ENCODE peak calls at places on chromosomes 4 and X, in ten cellular contexts. X is pancreas; N is HL-60; A is neural crest cell; J is left ventricle myocardium inferior; L is choroid plexus epithelial cell; P is RWPE1; G is mesothelial cell of epicardium; W is suprapubic skin; B is CD4-positive, alpha-beta T cell. S is an unnamed sample.

GRCh38 chr4:13701937-13702446 is 74.5 kb upstream of the BOD1L1 start:
- DNase-seq in X (no peak), N (no peak), A (no peak), J (no peak), L (peak), P (peak), G (no peak), W (no peak), B (no peak), S (no peak)

GRCh38 chr4:8739820-8740665 is 131.6 kb downstream of the HMX1 start:
- DNase-seq in X (no peak), N (no peak), A (no peak), J (no peak), L (no peak), P (no peak), G (no peak), W (no peak), B (no peak), S (no peak)

GRCh38 chr4:20078644-20079043 is 173.1 kb upstream of the SLIT2 start:
- DNase-seq in X (no peak), N (no peak), A (no peak), J (no peak), L (no peak), P (no peak), G (no peak), W (no peak), B (no peak), S (no peak)

GRCh38 chrX:12978205-12979010 is 3.5 kb downstream of the TMSB4X start:
- DNase-seq in X (no peak), N (no peak), A (peak), J (peak), L (peak), P (no peak), G (no peak), W (no peak), B (peak), S (no peak)

GRCh38 chrX:33434256-33435092 is 223.1 kb upstream of the DMD start:
- DNase-seq in X (no peak), N (no peak), A (peak), J (peak), L (peak), P (peak), G (peak), W (no peak), B (peak), S (no peak)

GRCh38 chrX:97215166-97215565 is 331.5 kb downstream of the RPA4 start:
- DNase-seq in X (no peak), N (no peak), A (no peak), J (no peak), L (no peak), P (no peak), G (no peak), W (no peak), B (no peak), S (no peak)

GRCh38 chr4:110249687-110250387 is 51.4 kb upstream of the ELOVL6 start:
- DNase-seq in X (no peak), N (no peak), A (no peak), J (no peak), L (no peak), P (no peak), G (no peak), W (no peak), B (no peak), S (no peak)

GRCh38 chr4:57102050-57102564 is 8.1 kb downstream of the IGFBP7 start:
- DNase-seq in X (no peak), N (no peak), A (no peak), J (peak), L (peak), P (peak), G (peak), W (no peak), B (no peak), S (no peak)

GRCh38 chrX:132592880-132593279 is 104.0 kb upstream of the MBNL3 start:
- DNase-seq in X (no peak), N (no peak), A (peak), J (no peak), L (peak), P (no peak), G (no peak), W (no peak), B (no peak), S (no peak)

GRCh38 chrX:50097121-50097520 is 103.7 kb downstream of the AKAP4 start:
- DNase-seq in X (no peak), N (no peak), A (no peak), J (no peak), L (no peak), P (no peak), G (no peak), W (no peak), B (no peak), S (no peak)

GRCh38 chrX:34884693-34885277 is 57.8 kb upstream of the FAM47B start:
- DNase-seq in X (no peak), N (peak), A (no peak), J (no peak), L (peak), P (peak), G (no peak), W (no peak), B (no peak), S (no peak)

GRCh38 chr4:20126906-20127305 is 124.8 kb upstream of the SLIT2 start:
- DNase-seq in X (no peak), N (no peak), A (no peak), J (no peak), L (peak), P (no peak), G (no peak), W (no peak), B (no peak), S (no peak)

GRCh38 chr4:53914313-53915016 is 149.9 kb downstream of the CHIC2 start:
- DNase-seq in X (no peak), N (peak), A (no peak), J (no peak), L (peak), P (peak), G (no peak), W (no peak), B (no peak), S (no peak)

GRCh38 chrX:66019310-66019652 is 20.6 kb downstream of the VSIG4 start:
- DNase-seq in X (no peak), N (no peak), A (no peak), J (no peak), L (no peak), P (no peak), G (no peak), W (no peak), B (no peak), S (no peak)

GRCh38 chrX:36849407-36849806 is 158.8 kb upstream of the FAM47C start:
- DNase-seq in X (no peak), N (no peak), A (no peak), J (no peak), L (no peak), P (no peak), G (no peak), W (no peak), B (no peak), S (no peak)

GRCh38 chrX:121836000-121836399 is 788.6 kb downstream of the GLUD2 start:
- DNase-seq in X (no peak), N (no peak), A (no peak), J (no peak), L (no peak), P (no peak), G (no peak), W (no peak), B (no peak), S (no peak)

GRCh38 chr4:152357206-152357605 is 178.7 kb downstream of the FBXW7 start:
- DNase-seq in X (no peak), N (no peak), A (no peak), J (no peak), L (peak), P (no peak), G (no peak), W (no peak), B (no peak), S (no peak)

GRCh38 chr4:73870778-73871177 is 1.6 kb downstream of the CXCL1 start:
- DNase-seq in X (no peak), N (no peak), A (no peak), J (no peak), L (peak), P (no peak), G (no peak), W (no peak), B (no peak), S (no peak)

GRCh38 chr4:37383579-37384229 is 139.2 kb downstream of the NWD2 start:
- DNase-seq in X (no peak), N (no peak), A (peak), J (no peak), L (peak), P (peak), G (no peak), W (no peak), B (no peak), S (no peak)
- TF ChIP-seq CTCF in X (peak), N (peak), A (peak), J (peak), L (peak), P (peak), G (peak), W (no peak), B (peak), S (peak)

GRCh38 chr4:26407466-26407865 is 82.8 kb downstream of the CCKAR start:
- DNase-seq in X (no peak), N (no peak), A (no peak), J (no peak), L (no peak), P (no peak), G (no peak), W (no peak), B (no peak), S (no peak)

GRCh38 chr4:26406346-26406975 is 83.8 kb downstream of the CCKAR start:
- DNase-seq in X (no peak), N (no peak), A (no peak), J (no peak), L (no peak), P (no peak), G (no peak), W (no peak), B (no peak), S (no peak)

GRCh38 chr4:26402458-26402857 is 81.6 kb downstream of the RBPJ start:
- DNase-seq in X (no peak), N (no peak), A (no peak), J (no peak), L (no peak), P (no peak), G (no peak), W (no peak), B (no peak), S (peak)

GRCh38 chr4:26400140-26400539 is 79.3 kb downstream of the RBPJ start:
- DNase-seq in X (no peak), N (no peak), A (no peak), J (no peak), L (no peak), P (no peak), G (no peak), W (no peak), B (no peak), S (no peak)

GRCh38 chr4:26404597-26405323 is 83.9 kb downstream of the RBPJ start:
- DNase-seq in X (no peak), N (no peak), A (no peak), J (no peak), L (no peak), P (no peak), G (no peak), W (no peak), B (no peak), S (no peak)
- TF ChIP-seq CTCF in X (no peak), N (no peak), A (peak), J (peak), L (no peak), P (no peak), G (no peak), W (no peak), B (no peak), S (no peak)

GRCh38 chr4:33162122-33162521 is 2442.0 kb downstream of the PCDH7 start:
- DNase-seq in X (no peak), N (no peak), A (no peak), J (no peak), L (peak), P (no peak), G (no peak), W (no peak), B (no peak), S (no peak)

GRCh38 chr4:33161202-33161601 is 2441.0 kb downstream of the PCDH7 start:
- DNase-seq in X (no peak), N (no peak), A (no peak), J (no peak), L (no peak), P (no peak), G (no peak), W (no peak), B (no peak), S (no peak)

DNA sequence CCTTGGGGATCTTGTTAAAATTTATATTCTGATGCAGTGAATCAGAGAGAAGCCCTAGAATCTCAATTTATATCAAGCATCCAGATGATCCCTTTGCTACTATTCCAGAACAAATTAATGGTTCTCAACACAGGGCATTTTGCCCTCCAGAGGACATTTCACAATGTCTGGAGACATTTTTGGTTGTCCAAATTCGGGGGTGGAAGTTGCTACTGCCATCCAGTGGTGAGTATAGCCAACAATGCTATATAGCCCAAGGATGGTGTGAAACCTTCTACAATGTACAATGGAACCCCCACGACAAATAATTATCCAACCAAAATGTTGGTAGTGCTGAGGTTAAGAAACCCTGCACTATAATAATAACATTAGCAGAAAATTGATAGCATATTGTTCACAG is 2440.0 kb downstream of the PCDH7 start:
- DNase-seq in X (no peak), N (no peak), A (no peak), J (no peak), L (peak), P (no peak), G (no peak), W (no peak), B (no peak), S (no peak)
- TF ChIP-seq CTCF in X (no peak), N (peak), A (peak), J (peak), L (peak), P (no peak), G (no peak), W (no peak), B (no peak), S (peak)

GRCh38 chrX:134526399-134526798 is 66.4 kb downstream of the HPRT1 start:
- DNase-seq in X (no peak), N (no peak), A (no peak), J (no peak), L (no peak), P (peak), G (no peak), W (no peak), B (no peak), S (no peak)

GRCh38 chrX:134525086-134525792 is 65.3 kb downstream of the HPRT1 start:
- DNase-seq in X (no peak), N (no peak), A (no peak), J (no peak), L (peak), P (no peak), G (no peak), W (no peak), B (no peak), S (no peak)

GRCh38 chrX:134524181-134524580 is 64.2 kb downstream of the HPRT1 start:
- DNase-seq in X (no peak), N (no peak), A (no peak), J (no peak), L (no peak), P (no peak), G (no peak), W (no peak), B (no peak), S (no peak)

DNA sequence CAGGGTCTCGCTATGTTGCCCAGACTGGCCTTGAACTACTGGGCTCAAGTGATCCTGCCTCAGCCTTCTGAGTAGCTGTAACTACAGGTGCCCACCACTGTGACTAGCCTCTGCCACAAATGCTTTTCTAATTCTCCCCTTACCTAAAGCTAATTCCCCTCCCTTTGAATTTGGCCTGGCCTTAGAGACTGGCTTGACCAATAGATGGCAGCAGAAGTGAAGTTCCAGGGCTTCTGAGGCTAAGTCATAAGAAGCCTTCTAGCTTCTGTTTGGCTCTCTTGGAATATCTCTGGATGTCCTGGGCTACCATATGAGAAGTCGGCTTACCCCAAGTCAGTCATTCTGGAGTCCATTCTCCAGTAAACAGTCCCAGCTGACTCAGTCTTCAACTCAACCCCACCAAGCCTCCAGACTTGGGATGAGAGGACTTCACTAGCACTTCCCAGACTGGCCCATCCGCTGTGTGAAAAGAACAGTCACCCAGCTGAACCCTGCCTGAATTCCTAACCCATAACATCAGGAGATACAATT is 61.0 kb downstream of the HPRT1 start:
- DNase-seq in X (no peak), N (no peak), A (peak), J (no peak), L (peak), P (peak), G (no peak), W (no peak), B (no peak), S (peak)
- TF ChIP-seq CTCF in X (peak), N (peak), A (peak), J (peak), L (peak), P (peak), G (no peak), W (no peak), B (no peak), S (peak)

DNA sequence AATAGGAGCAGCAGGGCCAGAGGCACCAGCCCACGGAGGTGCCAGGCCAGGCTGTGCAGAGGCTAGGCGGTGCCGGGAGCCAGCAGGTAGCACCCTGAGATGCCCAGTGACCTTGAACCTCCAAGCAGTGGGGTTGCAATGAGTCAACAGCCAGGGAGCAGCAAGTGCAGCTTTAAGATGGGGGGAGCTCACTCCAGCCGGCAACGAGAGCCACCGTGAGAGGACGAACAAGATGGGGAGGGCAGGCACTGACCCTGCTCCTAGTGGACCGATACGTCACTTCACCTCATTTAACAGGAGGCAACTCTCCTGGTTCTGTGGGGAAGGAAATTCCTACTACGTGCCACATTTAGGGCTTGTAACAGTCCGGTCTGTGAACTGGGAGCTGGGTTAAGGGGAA is 4.8 kb downstream of the LETM1 start:
- DNase-seq in X (no peak), N (no peak), A (no peak), J (no peak), L (peak), P (no peak), G (no peak), W (no peak), B (no peak), S (no peak)
- TF ChIP-seq CTCF in X (no peak), N (no peak), A (no peak), J (peak), L (peak), P (no peak), G (no peak), W (no peak), B (no peak), S (no peak)

GRCh38 chrX:9957743-9958142 is 9.4 kb upstream of the CLDN34 start:
- DNase-seq in X (no peak), N (no peak), A (no peak), J (no peak), L (no peak), P (no peak), G (no peak), W (no peak), B (no peak), S (no peak)
- TF ChIP-seq CTCF in X (no peak), N (no peak), A (no peak), J (no peak), L (no peak), P (no peak), G (no peak), W (no peak), B (no peak), S (no peak)